ENCODE peak calls at places on chromosomes 2 and 18, in six cellular contexts. E, Y, K, Z, O and G are unnamed samples. For H3K4me1, the result is how much of the 10 kb centered on the place peaks cover.

GRCh38 chr2:105038383-105039061 is 653 bp downstream of the MRPS9 start:
- DNase-seq in E (peak), Y (peak), K (no peak), Z (peak), O (peak), G (no peak)

GRCh38 chr2:169259402-169259801 is 102.9 kb downstream of the LRP2 start:
- DNase-seq in E (no peak), Y (no peak), K (no peak), Z (no peak), O (no peak), G (no peak)

GRCh38 chr2:111168528-111168929 is 47.8 kb downstream of the BCL2L11 start:
- DNase-seq in E (peak), Y (peak), K (no peak), Z (peak), O (no peak), G (peak)

GRCh38 chr2:126029316-126029715 is 626.6 kb upstream of the GYPC start:
- DNase-seq in E (no peak), Y (no peak), K (no peak), Z (no peak), O (peak), G (no peak)

GRCh38 chr2:186927867-186928191 is 78.9 kb upstream of the ZSWIM2 start:
- DNase-seq in E (no peak), Y (no peak), K (no peak), Z (no peak), O (no peak), G (no peak)

GRCh38 chr18:48842259-48843061 is 108.3 kb downstream of the SMAD7 start:
- DNase-seq in E (peak), Y (no peak), K (no peak), Z (no peak), O (no peak), G (no peak)

GRCh38 chr2:10398496-10398895 is 49.6 kb downstream of the ODC1 start:
- DNase-seq in E (peak), Y (no peak), K (peak), Z (no peak), O (no peak), G (no peak)

GRCh38 chr2:5482929-5483331 is 209.3 kb upstream of the SOX11 start:
- DNase-seq in E (no peak), Y (peak), K (no peak), Z (peak), O (peak), G (no peak)

GRCh38 chr2:55585451-55586079 is 31.9 kb downstream of the PPP4R3B start:
- DNase-seq in E (no peak), Y (peak), K (no peak), Z (peak), O (no peak), G (no peak)

GRCh38 chr2:18301421-18302139 is 258.9 kb downstream of the RDH14 start:
- DNase-seq in E (no peak), Y (no peak), K (no peak), Z (no peak), O (no peak), G (no peak)

GRCh38 chr18:50594012-50594411 is 34.1 kb downstream of the MAPK4 start:
- DNase-seq in E (no peak), Y (no peak), K (no peak), Z (no peak), O (no peak), G (no peak)

GRCh38 chr18:45916302-45916701 is 50.8 kb downstream of the EPG5 start:
- DNase-seq in E (no peak), Y (no peak), K (no peak), Z (no peak), O (no peak), G (no peak)

GRCh38 chr2:19476347-19476746 is 117.9 kb upstream of the OSR1 start:
- DNase-seq in E (no peak), Y (no peak), K (no peak), Z (no peak), O (no peak), G (no peak)

GRCh38 chr2:233479616-233480489 is 86.7 kb downstream of the USP40 start:
- DNase-seq in E (no peak), Y (no peak), K (peak), Z (no peak), O (no peak), G (no peak)

GRCh38 chr2:225429718-225430117 is 30.2 kb downstream of the NYAP2 start:
- DNase-seq in E (no peak), Y (peak), K (peak), Z (peak), O (no peak), G (peak)

GRCh38 chr2:130791617-130791939 is 36.2 kb downstream of the AMER3 start:
- DNase-seq in E (no peak), Y (no peak), K (no peak), Z (no peak), O (no peak), G (no peak)

GRCh38 chr2:30222636-30223360 is 8.5 kb upstream of the LBH start:
- DNase-seq in E (no peak), Y (no peak), K (no peak), Z (peak), O (no peak), G (no peak)

GRCh38 chr2:131366643-131367042 is 2.7 kb upstream of the RAB6D start:
- DNase-seq in E (no peak), Y (no peak), K (no peak), Z (no peak), O (no peak), G (no peak)

GRCh38 chr2:3650140-3650944 is 7.7 kb upstream of the ALLC start:
- DNase-seq in E (no peak), Y (no peak), K (no peak), Z (no peak), O (no peak), G (peak)

GRCh38 chr2:215609089-215610032 is 173.5 kb upstream of the FN1 start:
- DNase-seq in E (no peak), Y (no peak), K (no peak), Z (no peak), O (no peak), G (no peak)

GRCh38 chr18:48724455-48724854 is 185.6 kb downstream of the CTIF start:
- DNase-seq in E (peak), Y (no peak), K (no peak), Z (no peak), O (no peak), G (no peak)

GRCh38 chr2:198692907-198693510 is 764.7 kb downstream of the SATB2 start:
- DNase-seq in E (peak), Y (no peak), K (no peak), Z (no peak), O (no peak), G (no peak)

GRCh38 chr2:58918138-58918537 is 677.0 kb upstream of the FANCL start:
- DNase-seq in E (no peak), Y (peak), K (no peak), Z (no peak), O (no peak), G (no peak)

GRCh38 chr2:130352229-130352628 is 3.6 kb upstream of the PTPN18 start:
- DNase-seq in E (no peak), Y (no peak), K (no peak), Z (no peak), O (no peak), G (no peak)

GRCh38 chr18:903703-904102 is 968 bp upstream of the ADCYAP1 start:
- DNase-seq in E (peak), Y (peak), K (peak), Z (peak), O (peak), G (peak)

GRCh38 chr2:181810823-181811695 is 80.5 kb upstream of the ITPRID2 start:
- DNase-seq in E (no peak), Y (peak), K (no peak), Z (peak), O (no peak), G (no peak)

DNA sequence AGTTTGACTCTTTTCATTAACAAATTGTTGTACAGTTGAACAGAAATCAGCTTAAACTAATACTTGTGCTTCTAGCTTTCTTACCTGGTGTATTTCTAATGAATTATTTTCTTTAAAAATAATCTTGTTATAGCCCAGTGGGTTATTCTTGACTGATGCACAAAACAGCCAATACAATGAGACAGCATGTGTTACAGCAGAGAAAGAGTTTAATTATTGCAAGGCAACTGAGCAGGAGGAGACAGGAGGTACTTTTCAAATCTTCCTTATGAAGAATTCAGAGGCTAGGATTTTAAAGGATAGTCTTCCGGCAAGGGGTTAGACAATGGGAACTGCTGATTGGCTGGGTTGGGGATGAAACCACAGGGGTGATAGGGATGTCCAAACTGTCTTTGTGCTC is 64.5 kb upstream of the TPO start:
- DNase-seq in E (no peak), Y (no peak), K (no peak), Z (no peak), O (no peak), G (no peak)
- H3K4me1 ChIP-seq in E (under half), Y (under half), K (under half), Z (under half), O (under half), G (under half)

GRCh38 chr2:236847023-236847422 is 238.7 kb upstream of the COPS8 start:
- DNase-seq in E (no peak), Y (no peak), K (no peak), Z (no peak), O (peak), G (no peak)
- H3K4me1 ChIP-seq in E (under half), Y (under half), K (under half), Z (under half), O (under half), G (under half)

GRCh38 chr2:64918220-64918886 is 70.8 kb upstream of the SLC1A4 start:
- DNase-seq in E (no peak), Y (no peak), K (no peak), Z (no peak), O (peak), G (no peak)
- H3K4me1 ChIP-seq in E (under half), Y (under half), K (under half), Z (under half), O (under half), G (under half)

GRCh38 chr2:60534034-60534393 is 19.4 kb downstream of the BCL11A start:
- DNase-seq in E (no peak), Y (no peak), K (no peak), Z (no peak), O (no peak), G (no peak)
- H3K4me1 ChIP-seq in E (under half), Y (under half), K (half or more), Z (under half), O (under half), G (under half)

GRCh38 chr2:66579494-66579893 is 144.6 kb downstream of the MEIS1 start:
- DNase-seq in E (no peak), Y (peak), K (no peak), Z (no peak), O (no peak), G (no peak)
- H3K4me1 ChIP-seq in E (under half), Y (under half), K (under half), Z (half or more), O (under half), G (under half)

GRCh38 chr2:27956895-27957294 is 66.4 kb downstream of the BABAM2 start:
- DNase-seq in E (no peak), Y (peak), K (no peak), Z (no peak), O (no peak), G (no peak)
- H3K4me1 ChIP-seq in E (under half), Y (half or more), K (under half), Z (under half), O (under half), G (under half)

GRCh38 chr2:106758885-106759559 is 126.9 kb downstream of the ST6GAL2 start:
- DNase-seq in E (no peak), Y (no peak), K (no peak), Z (no peak), O (no peak), G (no peak)

GRCh38 chr2:106759962-106760361 is 126.0 kb downstream of the ST6GAL2 start:
- DNase-seq in E (no peak), Y (no peak), K (no peak), Z (no peak), O (no peak), G (no peak)
- H3K4me1 ChIP-seq in E (under half), Y (under half), K (under half), Z (under half), O (under half), G (under half)

DNA sequence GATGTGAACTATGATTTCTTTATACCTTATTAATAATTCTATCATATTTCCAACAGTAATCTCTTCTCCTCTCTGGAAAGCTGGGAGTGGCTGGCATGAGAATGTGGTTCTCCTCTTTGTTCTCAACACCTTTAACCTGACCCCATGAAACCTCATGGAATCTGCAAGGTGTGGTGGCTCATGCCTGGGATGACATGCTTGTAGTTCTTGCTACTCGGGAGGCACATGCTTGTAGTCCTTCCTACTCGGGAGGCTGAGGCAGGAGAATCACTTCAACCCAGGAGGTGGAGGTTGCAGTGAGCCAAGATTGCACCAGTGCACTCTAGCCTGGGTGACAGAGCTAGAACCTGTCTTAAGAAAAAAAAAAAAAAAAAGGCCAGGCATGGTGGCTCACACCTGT is 10.8 kb upstream of the CDCA7 start:
- DNase-seq in E (no peak), Y (no peak), K (no peak), Z (no peak), O (no peak), G (no peak)
- H3K4me1 ChIP-seq in E (under half), Y (under half), K (under half), Z (under half), O (under half), G (under half)